ENCODE peak calls at places on chromosomes 6 and 20, in nine cellular contexts. D is fibroblast of the aortic adventitia, K is foreskin fibroblast, M is left ventricle myocardium inferior, W is stomach, F is A673, C is Panc1, H is choroid plexus epithelial cell, O is mucosa of descending colon. Y is an unnamed sample.

GRCh38 chr20:64216036-64216435 is 39.5 kb upstream of the PCMTD2 start:
- DNase-seq in H (no peak), O (no peak), W (peak), M (no peak), K (no peak), D (peak), F (no peak), C (no peak), Y (no peak)

GRCh38 chr20:34368547-34368946 is 5.5 kb downstream of the ITCH start:
- DNase-seq in D (no peak), O (no peak), C (no peak), W (no peak), M (no peak), H (peak), F (no peak), K (no peak), Y (no peak)

GRCh38 chr6:150622941-150623874 is 23.5 kb downstream of the PLEKHG1 start:
- DNase-seq in W (no peak), H (no peak), K (no peak), M (no peak), O (no peak), D (no peak), F (no peak), C (no peak), Y (no peak)

GRCh38 chr20:45445805-45446562 is 23.6 kb upstream of the WFDC2 start:
- DNase-seq in C (peak), F (peak), O (peak), K (no peak), H (peak), M (no peak), D (peak), W (no peak), Y (peak)

GRCh38 chr6:120405947-120406346 is 928.3 kb downstream of the TBC1D32 start:
- DNase-seq in C (no peak), H (no peak), K (no peak), O (no peak), M (no peak), D (no peak), F (peak), W (no peak), Y (no peak)

GRCh38 chr6:125066964-125067363 is 86.6 kb upstream of the TPD52L1 start:
- DNase-seq in M (no peak), K (peak), W (no peak), C (no peak), D (no peak), F (no peak), O (no peak), H (peak), Y (peak)

GRCh38 chr6:129181001-129181400 is 298.1 kb downstream of the LAMA2 start:
- DNase-seq in F (no peak), H (no peak), W (no peak), M (no peak), O (no peak), K (no peak), D (no peak), C (no peak), Y (no peak)

GRCh38 chr20:51385941-51386530 is 156.5 kb downstream of the NFATC2 start:
- DNase-seq in W (no peak), D (peak), F (peak), H (peak), K (no peak), C (peak), M (no peak), O (no peak), Y (peak)

GRCh38 chr6:119310486-119311036 is 39.0 kb downstream of the MAN1A1 start:
- DNase-seq in O (no peak), M (no peak), H (peak), K (peak), W (no peak), D (peak), C (no peak), F (no peak), Y (no peak)

GRCh38 chr6:43246301-43247114 is 3.2 kb downstream of the TTBK1 start:
- DNase-seq in O (peak), W (peak), C (no peak), F (no peak), K (no peak), M (peak), H (no peak), D (no peak), Y (no peak)

GRCh38 chr20:1894471-1894950 is 696 bp upstream of the SIRPA start:
- DNase-seq in W (peak), H (peak), D (peak), M (peak), C (no peak), O (peak), F (peak), K (peak), Y (peak)

GRCh38 chr20:58889334-58890072 is 37.0 kb downstream of the GNAS start:
- DNase-seq in W (no peak), K (no peak), C (no peak), F (no peak), O (no peak), H (no peak), D (peak), M (no peak), Y (no peak)

GRCh38 chr6:33167374-33168148 is 24.7 kb downstream of the COL11A2 start:
- DNase-seq in M (no peak), H (no peak), C (no peak), W (no peak), O (no peak), F (no peak), D (no peak), K (no peak), Y (no peak)

GRCh38 chr6:30682181-30683117 is 4.0 kb downstream of the PPP1R18 start:
- DNase-seq in D (peak), K (peak), O (peak), C (peak), H (peak), M (peak), F (peak), W (peak), Y (peak)

GRCh38 chr6:82551831-82552230 is 188.2 kb downstream of the TPBG start:
- DNase-seq in C (no peak), O (no peak), D (no peak), M (no peak), F (no peak), K (no peak), H (no peak), W (no peak), Y (no peak)

GRCh38 chr20:325043-325888 is at the start of gene SOX12:
- DNase-seq in C (no peak), D (peak), H (peak), F (peak), M (peak), W (peak), K (peak), O (peak), Y (peak)

GRCh38 chr6:16816891-16817290 is 55.6 kb upstream of the ATXN1 start:
- DNase-seq in M (no peak), H (no peak), D (peak), K (no peak), O (no peak), W (no peak), F (no peak), C (no peak), Y (no peak)

GRCh38 chr20:2829376-2829775 is 11.1 kb downstream of the PCED1A start:
- DNase-seq in O (no peak), K (no peak), H (no peak), D (no peak), M (no peak), F (no peak), W (no peak), C (no peak), Y (no peak)

GRCh38 chr6:32945106-32945761 is 4.4 kb upstream of the HLA-DMB start:
- DNase-seq in M (no peak), F (no peak), W (no peak), C (no peak), O (peak), K (no peak), D (no peak), H (no peak), Y (no peak)

GRCh38 chr6:128882991-128883571 is at the start of gene LAMA2:
- DNase-seq in M (peak), K (peak), D (peak), W (peak), F (peak), O (peak), C (no peak), H (peak), Y (peak)

GRCh38 chr20:12970372-12970821 is 38.4 kb upstream of the SPTLC3 start:
- DNase-seq in O (no peak), M (no peak), F (peak), K (peak), H (peak), C (peak), W (no peak), D (peak), Y (peak)

GRCh38 chr20:62516345-62516744 is 40.5 kb upstream of the GATA5 start:
- DNase-seq in K (no peak), C (no peak), O (no peak), M (peak), D (no peak), W (peak), H (no peak), F (no peak), Y (no peak)

GRCh38 chr6:167565884-167566491 is 241.1 kb downstream of the TTLL2 start:
- DNase-seq in F (no peak), D (no peak), W (no peak), M (peak), C (no peak), K (no peak), O (no peak), H (no peak), Y (no peak)

GRCh38 chr6:57113105-57113504 is 23.1 kb downstream of the ZNF451 start:
- DNase-seq in H (no peak), O (no peak), D (no peak), F (no peak), K (no peak), W (no peak), C (no peak), M (no peak), Y (no peak)

GRCh38 chr6:43391448-43392031 is 22.1 kb upstream of the ZNF318 start:
- DNase-seq in M (no peak), C (no peak), K (no peak), W (no peak), D (no peak), F (no peak), O (no peak), H (no peak), Y (no peak)

GRCh38 chr6:12371151-12371550 is 81.0 kb downstream of the EDN1 start:
- DNase-seq in F (no peak), O (no peak), K (no peak), H (no peak), M (no peak), W (no peak), C (no peak), D (no peak), Y (no peak)

GRCh38 chr6:12958052-12958706 is 241.6 kb downstream of the PHACTR1 start:
- DNase-seq in C (no peak), M (no peak), F (no peak), H (peak), K (no peak), W (no peak), D (peak), O (no peak), Y (peak)

GRCh38 chr6:32047855-32048766 is 9.9 kb downstream of the CYP21A2 start:
- DNase-seq in C (peak), W (peak), M (peak), F (peak), K (peak), O (peak), D (peak), H (peak), Y (peak)

GRCh38 chr20:50283370-50283769 is 92.7 kb downstream of the CEBPB start:
- DNase-seq in D (no peak), W (no peak), M (no peak), H (no peak), K (no peak), O (no peak), F (no peak), C (no peak), Y (no peak)

GRCh38 chr20:13457487-13457886 is 181.2 kb downstream of the TASP1 start:
- DNase-seq in M (no peak), F (no peak), H (no peak), D (no peak), W (no peak), K (no peak), O (no peak), C (no peak), Y (no peak)

GRCh38 chr20:41618807-41619294 is 674 bp upstream of the CHD6 start:
- DNase-seq in M (no peak), C (no peak), D (no peak), W (peak), O (no peak), F (peak), K (no peak), H (no peak), Y (no peak)

GRCh38 chr6:99960027-99960426 is 34.0 kb downstream of the MCHR2 start:
- DNase-seq in C (no peak), H (no peak), M (no peak), D (no peak), W (no peak), O (no peak), F (no peak), K (no peak), Y (no peak)

GRCh38 chr6:98200084-98200483 is 634.3 kb upstream of the POU3F2 start:
- DNase-seq in O (no peak), F (no peak), C (no peak), M (no peak), H (no peak), K (no peak), D (no peak), W (no peak), Y (no peak)

GRCh38 chr6:7900621-7901020 is 10.0 kb downstream of the TXNDC5 start:
- DNase-seq in D (no peak), H (no peak), W (no peak), K (no peak), M (no peak), C (no peak), O (no peak), F (no peak), Y (no peak)

GRCh38 chr20:60510356-60510755 is 552.1 kb downstream of the CDH26 start:
- DNase-seq in K (no peak), W (no peak), F (no peak), D (no peak), C (no peak), M (no peak), O (no peak), H (no peak), Y (no peak)

GRCh38 chr20:60507087-60507684 is 549.0 kb downstream of the CDH26 start:
- DNase-seq in F (no peak), H (no peak), M (no peak), O (no peak), W (no peak), D (no peak), K (no peak), C (no peak), Y (no peak)

GRCh38 chr20:60516442-60516841 is 558.2 kb downstream of the CDH26 start:
- DNase-seq in F (no peak), H (no peak), O (no peak), W (no peak), K (no peak), C (no peak), M (no peak), D (no peak), Y (no peak)

DNA sequence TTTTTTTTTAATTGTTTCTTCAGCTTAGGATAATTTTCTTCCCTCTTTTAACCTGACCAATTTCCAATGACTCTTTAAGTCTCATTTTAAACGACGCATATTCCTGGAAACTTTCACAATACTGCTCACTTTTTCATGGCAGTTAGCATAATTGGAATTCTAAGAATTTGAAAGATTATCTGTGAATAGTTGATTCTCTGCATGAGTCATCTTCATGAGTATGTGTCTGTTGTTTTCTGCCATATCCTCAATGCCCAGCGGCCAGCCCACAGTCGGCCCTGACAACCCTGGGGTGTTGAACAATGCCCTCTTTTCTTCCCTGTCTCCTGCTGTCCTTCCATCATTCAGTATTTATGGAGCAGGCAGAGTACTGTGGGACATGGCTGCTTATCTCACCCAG is 554.2 kb downstream of the CDH26 start:
- DNase-seq in M (no peak), W (no peak), K (peak), D (peak), O (no peak), C (no peak), H (peak), F (peak), Y (peak)
- TF ChIP-seq CTCF in M (no peak), W (no peak), K (no peak), D (no peak), O (no peak), C (no peak), H (no peak), F (no peak), Y (no peak)

DNA sequence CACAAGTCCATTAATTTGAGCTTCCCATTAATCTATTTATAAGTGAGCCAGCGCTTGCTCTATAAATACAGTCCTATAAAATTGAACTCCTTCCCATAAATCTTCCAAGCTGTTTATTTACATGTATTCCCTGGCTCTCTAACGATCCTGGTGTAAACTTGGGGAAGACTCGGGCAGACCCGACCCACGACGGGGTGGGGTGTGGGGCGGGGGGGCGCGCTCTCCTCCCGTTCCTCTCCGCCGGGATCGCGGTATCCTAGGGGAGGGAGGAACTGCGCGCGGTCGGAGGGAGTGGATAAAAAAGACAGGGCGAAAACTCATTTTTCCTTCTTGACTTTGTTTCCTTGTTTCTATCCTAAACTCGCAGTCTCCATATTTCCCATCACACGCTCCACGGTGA is 31.1 kb downstream of the TFAP2B start:
- DNase-seq in D (no peak), W (no peak), M (no peak), K (no peak), O (no peak), H (no peak), C (no peak), F (no peak), Y (no peak)
- H3K4me3 ChIP-seq in D (no peak), W (no peak), M (peak), K (no peak), O (no peak), H (no peak), C (no peak), F (peak), Y (no peak)

GRCh38 chr6:90100059-90100665 is 196.5 kb downstream of the BACH2 start:
- DNase-seq in W (no peak), O (no peak), F (no peak), D (no peak), C (no peak), M (no peak), K (no peak), H (no peak), Y (no peak)

GRCh38 chr6:90097357-90097756 is 199.3 kb downstream of the BACH2 start:
- DNase-seq in D (peak), W (no peak), F (peak), O (no peak), K (no peak), C (no peak), H (no peak), M (no peak), Y (peak)

GRCh38 chr6:90096818-90097217 is 199.8 kb downstream of the BACH2 start:
- DNase-seq in F (no peak), D (no peak), W (no peak), K (no peak), O (no peak), C (no peak), H (no peak), M (no peak), Y (no peak)

GRCh38 chr6:90098637-90099036 is 198.0 kb downstream of the BACH2 start:
- DNase-seq in F (no peak), H (no peak), D (no peak), C (no peak), O (no peak), K (no peak), M (peak), W (no peak), Y (peak)

DNA sequence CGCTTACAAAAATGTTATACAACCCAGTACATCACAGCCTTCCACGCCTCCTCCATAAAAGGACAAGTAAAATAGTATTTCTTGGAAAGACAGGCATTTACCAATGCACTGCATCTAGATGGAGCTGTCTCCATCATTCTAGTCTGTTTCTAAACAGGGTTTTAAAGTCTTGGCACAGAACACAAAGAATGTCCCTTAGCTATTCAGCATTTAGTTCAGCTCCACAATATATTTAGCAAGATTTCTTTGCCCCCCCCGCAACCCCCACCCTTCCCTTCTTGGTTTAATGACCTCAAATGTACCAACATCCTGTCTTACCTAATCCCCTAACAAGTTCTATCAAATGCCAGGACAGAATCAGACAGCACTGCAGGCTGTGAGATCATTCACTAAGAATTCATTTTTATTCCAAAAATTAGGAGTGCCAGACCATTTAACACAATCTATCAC is 198.6 kb downstream of the BACH2 start:
- DNase-seq in W (no peak), F (peak), H (peak), M (peak), C (no peak), K (peak), D (peak), O (no peak), Y (peak)
- TF ChIP-seq CTCF in W (no peak), F (peak), H (peak), M (peak), C (peak), K (peak), D (peak), O (no peak), Y (peak)

GRCh38 chr20:55792049-55792448 is 213.3 kb downstream of the CBLN4 start:
- DNase-seq in D (no peak), F (no peak), W (no peak), O (no peak), K (no peak), H (no peak), M (no peak), C (no peak), Y (no peak)
- H3K4me3 ChIP-seq in D (no peak), F (no peak), W (no peak), O (no peak), K (no peak), H (no peak), M (no peak), C (no peak), Y (no peak)

GRCh38 chr6:155595264-155595663 is 139.6 kb upstream of the NOX3 start:
- DNase-seq in H (peak), K (no peak), F (no peak), C (no peak), O (no peak), M (no peak), D (no peak), W (no peak), Y (no peak)
- TF ChIP-seq CTCF in H (no peak), K (no peak), F (no peak), C (no peak), O (no peak), M (no peak), D (no peak), W (no peak), Y (no peak)

GRCh38 chr6:169986171-169986847 is 234.9 kb downstream of the ERMARD start:
- DNase-seq in W (no peak), M (peak), C (no peak), D (no peak), O (peak), F (no peak), K (no peak), H (no peak), Y (no peak)
- H3K4me3 ChIP-seq in W (no peak), M (no peak), C (no peak), D (no peak), O (no peak), F (no peak), K (no peak), H (no peak), Y (no peak)

Y was measured in AG10803.